ENCODE peak calls at places on chromosomes 1 and 21, in nine cellular contexts. T is foreskin fibroblast, M is tibial nerve, P is GM20000, N is epithelial cell of proximal tubule, C is spleen, R is ovary, A is heart right ventricle, V is heart left ventricle. J is an unnamed sample.

GRCh38 chr1:30842698-30843354 is 65.7 kb downstream of the SDC3 start:
- DNase-seq in R (no peak), T (peak; percentile 13), P (no peak), V (no peak), M (no peak), A (no peak), N (no peak), C (no peak), J (no peak)

GRCh38 chr1:47971385-47971784 is 25.8 kb downstream of the TRABD2B start:
- DNase-seq in N (no peak), A (no peak), R (no peak), M (no peak), C (no peak), P (no peak), T (no peak), V (no peak), J (no peak)

GRCh38 chr21:39938086-39938611 is 70.9 kb downstream of the PCP4 start:
- DNase-seq in R (no peak), N (no peak), V (no peak), C (no peak), P (no peak), T (no peak), M (no peak), A (no peak), J (no peak)

GRCh38 chr1:203177471-203178039 is 1.9 kb upstream of the MYBPH start:
- DNase-seq in M (no peak), C (peak; percentile 61), N (no peak), A (no peak), T (peak; percentile 84), P (no peak), V (no peak), R (no peak), J (no peak)

GRCh38 chr1:36560621-36561364 is 78.1 kb upstream of the CSF3R start:
- DNase-seq in R (no peak), A (no peak), V (no peak), M (no peak), T (no peak), P (no peak), N (no peak), C (no peak), J (no peak)

GRCh38 chr1:169741666-169742394 is 8.0 kb upstream of the SELE start:
- DNase-seq in N (no peak), A (no peak), M (no peak), V (no peak), R (no peak), T (peak; percentile 80), C (no peak), P (no peak), J (no peak)

GRCh38 chr1:20551161-20551560 is 1.2 kb upstream of the FAM43B start:
- DNase-seq in R (no peak), M (no peak), N (no peak), C (no peak), V (no peak), A (peak; percentile 17), T (no peak), P (no peak), J (no peak)

GRCh38 chr1:116139592-116140134 is 28.5 kb downstream of the MAB21L3 start:
- DNase-seq in T (no peak), M (no peak), R (no peak), P (no peak), N (no peak), A (no peak), C (no peak), V (no peak), J (no peak)

GRCh38 chr1:232826318-232826717 is 21.1 kb downstream of the MAP10 start:
- DNase-seq in A (no peak), R (no peak), N (no peak), P (no peak), C (no peak), V (no peak), T (no peak), M (no peak), J (no peak)
- TF ChIP-seq CTCF in A (no peak), R (no peak), N (no peak), P (no peak), C (no peak), V (no peak), T (no peak), M (no peak), J (no peak)

GRCh38 chr1:3403011-3403345 is 51.5 kb upstream of the ARHGEF16 start:
- DNase-seq in R (no peak), P (no peak), T (no peak), V (no peak), N (no peak), M (no peak), A (no peak), C (no peak), J (no peak)

GRCh38 chr1:3404801-3405200 is 49.7 kb upstream of the ARHGEF16 start:
- DNase-seq in A (no peak), T (no peak), P (no peak), M (no peak), C (no peak), N (no peak), R (no peak), V (no peak), J (no peak)

GRCh38 chr1:3404301-3404700 is 50.2 kb upstream of the ARHGEF16 start:
- DNase-seq in P (no peak), R (no peak), A (no peak), N (no peak), V (no peak), T (no peak), M (no peak), C (no peak), J (no peak)

GRCh38 chr1:3402258-3403010 is 52.0 kb upstream of the ARHGEF16 start:
- DNase-seq in R (no peak), M (no peak), V (no peak), T (peak; percentile 42), C (no peak), A (no peak), P (no peak), N (no peak), J (no peak)

DNA sequence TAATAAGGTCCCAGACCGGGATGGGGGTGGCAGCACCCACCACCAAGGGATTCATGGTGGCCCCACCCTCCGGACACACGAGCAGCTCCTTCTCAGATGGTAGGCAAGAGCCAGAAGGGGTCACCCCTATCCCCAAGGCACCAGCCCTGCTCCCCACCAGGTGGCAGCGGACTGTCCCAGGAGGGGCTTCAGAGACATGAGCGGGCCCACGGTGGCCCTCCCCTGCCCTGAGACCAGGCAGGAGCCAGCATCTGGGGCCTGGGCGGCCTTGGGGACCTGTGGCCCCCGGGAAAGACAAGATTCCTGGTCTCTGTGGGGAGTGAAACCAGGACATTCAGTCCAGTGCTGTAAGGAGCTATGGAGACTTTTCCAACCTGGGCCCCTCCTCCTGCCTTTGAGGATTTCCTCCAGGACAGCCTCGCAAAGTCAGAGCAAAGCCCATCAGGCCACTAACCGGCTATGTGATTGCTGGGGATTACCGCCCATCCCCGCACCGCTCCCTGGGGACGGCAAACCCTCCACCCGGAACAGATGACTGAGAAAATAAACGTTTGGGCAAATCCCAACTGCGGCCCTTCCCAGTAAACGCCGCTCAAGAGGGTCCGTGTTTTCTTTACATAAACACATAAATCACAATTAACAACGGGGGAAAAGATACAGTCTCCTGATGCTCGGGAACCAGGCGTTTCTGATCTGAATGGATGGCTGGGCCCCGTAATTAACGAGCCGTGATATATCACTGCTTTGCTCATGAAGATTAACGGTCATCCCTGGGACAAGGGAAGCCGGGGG is 50.9 kb upstream of the ARHGEF16 start:
- DNase-seq in R (no peak), T (no peak), N (no peak), V (no peak), A (no peak), M (no peak), C (no peak), P (no peak), J (no peak)
- TF ChIP-seq CTCF in R (no peak), T (peak; percentile 16), N (peak; percentile 31), V (no peak), A (no peak), M (no peak), C (no peak), P (no peak), J (peak; percentile 69)

DNA sequence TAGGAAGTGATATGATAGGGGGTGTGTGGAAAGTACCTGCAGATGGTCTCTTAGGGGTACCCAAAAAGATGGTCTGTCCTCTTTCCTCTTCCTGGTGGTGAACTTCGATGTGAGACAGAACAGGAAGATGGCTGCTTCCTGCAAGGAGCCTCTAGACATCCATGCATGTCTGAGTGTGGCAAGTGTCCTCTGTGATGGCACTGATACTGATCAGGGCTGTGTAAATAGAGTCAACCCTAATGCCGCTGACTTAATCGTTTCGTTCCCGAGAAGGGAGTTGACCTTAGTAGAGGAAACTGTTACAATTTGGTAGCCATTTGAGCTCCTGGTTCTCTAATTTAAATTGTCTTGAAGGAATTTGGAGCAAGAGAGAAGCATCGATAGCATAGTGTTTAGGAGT is 168.6 kb downstream of the VPS13D start:
- DNase-seq in V (no peak), T (no peak), M (no peak), C (no peak), A (no peak), R (no peak), P (no peak), N (no peak), J (no peak)
- TF ChIP-seq CTCF in V (no peak), T (no peak), M (no peak), C (no peak), A (no peak), R (no peak), P (no peak), N (no peak), J (no peak)

GRCh38 chr1:6961905-6962304 is 176.7 kb downstream of the CAMTA1 start:
- DNase-seq in M (no peak), P (no peak), V (no peak), R (no peak), A (no peak), N (no peak), C (no peak), T (no peak), J (no peak)
- TF ChIP-seq CTCF in M (no peak), P (no peak), V (no peak), R (no peak), A (no peak), N (no peak), C (no peak), T (no peak), J (no peak)

DNA sequence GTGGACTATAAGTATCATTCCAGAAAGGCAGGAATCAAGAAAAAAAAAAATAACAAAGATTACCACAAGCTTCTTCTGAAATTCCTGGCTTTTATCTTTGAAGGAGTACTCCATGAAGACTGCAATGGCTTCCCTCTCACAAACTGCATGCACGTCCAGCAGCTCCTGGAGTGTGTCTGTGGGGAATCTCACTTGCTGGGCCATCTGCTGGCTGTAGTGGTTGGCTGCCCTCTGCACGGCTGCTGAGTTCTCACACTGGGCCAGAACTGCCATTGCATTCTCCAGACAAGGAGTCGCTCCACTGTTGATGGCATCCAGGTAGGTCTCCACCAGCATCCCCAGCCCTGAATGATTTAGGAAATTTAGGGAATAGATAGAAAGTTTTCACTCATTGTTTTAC is 23.3 kb upstream of the GBP2 start:
- DNase-seq in N (no peak), P (no peak), M (no peak), T (peak; percentile 19), C (no peak), R (no peak), A (no peak), V (no peak), J (no peak)
- TF ChIP-seq CTCF in N (peak; percentile 51), P (no peak), M (no peak), T (peak; percentile 41), C (no peak), R (no peak), A (no peak), V (peak; percentile 27), J (peak; percentile 65)

J was measured in chondrocyte.